ENCODE peak calls at places on chromosome 16, in ten cellular contexts. I, M, S, T, C, D, J, A, R and E are unnamed samples.

GRCh38 chr16:85504242-85504641 is 108.9 kb upstream of the GSE1 start:
- DNase-seq in M (no peak), T (no peak), C (no peak), S (no peak), J (no peak), R (no peak), D (no peak), I (no peak), A (no peak), E (no peak)

GRCh38 chr16:13120091-13120490 is 218.7 kb downstream of the SHISA9 start:
- DNase-seq in C (no peak), J (no peak), A (no peak), D (no peak), M (no peak), R (no peak), S (no peak), T (no peak), I (no peak), E (no peak)

GRCh38 chr16:66618588-66618987 is 14.1 kb downstream of the CMTM3 start:
- DNase-seq in R (peak; percentile 92), I (no peak), T (no peak), M (peak; percentile 94), S (no peak), A (no peak), D (no peak), J (no peak), C (no peak), E (no peak)

GRCh38 chr16:80992676-80993292 is 13.9 kb downstream of the CMC2 start:
- DNase-seq in M (no peak), J (no peak), I (no peak), R (no peak), C (no peak), D (no peak), T (no peak), S (no peak), A (no peak), E (no peak)

GRCh38 chr16:20940864-20941634 is 40.5 kb downstream of the LYRM1 start:
- DNase-seq in S (no peak), J (no peak), M (no peak), I (no peak), C (no peak), T (no peak), D (peak; percentile 13), R (no peak), A (no peak), E (no peak)

GRCh38 chr16:87143661-87144121 is 173.5 kb downstream of the C16orf95 start:
- DNase-seq in J (no peak), R (no peak), C (no peak), S (no peak), D (no peak), A (no peak), T (no peak), M (no peak), I (no peak), E (no peak)

GRCh38 chr16:3824121-3824795 is 56.3 kb downstream of the CREBBP start:
- DNase-seq in S (no peak), C (no peak), J (no peak), M (no peak), T (no peak), D (no peak), R (no peak), A (no peak), I (no peak), E (no peak)

GRCh38 chr16:19304670-19305240 is 19.2 kb downstream of the CLEC19A start:
- DNase-seq in A (no peak), C (no peak), M (no peak), I (no peak), S (no peak), R (no peak), D (no peak), T (no peak), J (no peak), E (no peak)

GRCh38 chr16:49754495-49755290 is 101.2 kb downstream of the ZNF423 start:
- DNase-seq in T (no peak), S (no peak), M (peak; percentile 6), C (no peak), J (no peak), I (no peak), A (no peak), R (peak; percentile 37), D (no peak), E (no peak)